ENCODE peak calls at places on chromosomes 7 and 10, in five cellular contexts. E, K, C, T and H are unnamed samples.
A peak's percentile ranks its signal among the peaks of the same experiment; 100 is the strongest.

GRCh38 chr7:97835296-97836138 is 36.7 kb downstream of the ASNS start:
- DNase-seq in K (no peak), T (peak; percentile 66), C (peak; percentile 13), E (no peak), H (peak; percentile 33)

GRCh38 chr10:117830832-117831231 is 215.9 kb downstream of the RAB11FIP2 start:
- DNase-seq in E (no peak), C (no peak), T (no peak), K (no peak), H (no peak)

GRCh38 chr10:33122014-33122788 is 164.2 kb upstream of the ITGB1 start:
- DNase-seq in E (no peak), T (no peak), K (no peak), C (no peak), H (no peak)

GRCh38 chr7:156020566-156020965 is 208.3 kb upstream of the SHH start:
- DNase-seq in E (no peak), T (no peak), K (no peak), C (no peak), H (peak; percentile 3)

GRCh38 chr7:134031835-134032617 is 95.1 kb upstream of the LRGUK start:
- DNase-seq in C (no peak), T (no peak), E (no peak), K (no peak), H (no peak)

GRCh38 chr7:133139350-133139749 is 57.5 kb upstream of the CHCHD3 start:
- DNase-seq in E (no peak), T (peak; percentile 32), K (no peak), C (no peak), H (no peak)

GRCh38 chr10:77553966-77554365 is 83.6 kb downstream of the KCNMA1 start:
- DNase-seq in K (no peak), C (no peak), E (no peak), T (no peak), H (no peak)

GRCh38 chr10:101405006-101405405 is 51.0 kb downstream of the BTRC start:
- DNase-seq in T (no peak), E (no peak), C (no peak), K (no peak), H (no peak)

GRCh38 chr7:5695037-5695708 is 86.3 kb downstream of the RNF216 start:
- DNase-seq in E (no peak), C (no peak), K (no peak), T (no peak), H (no peak)

GRCh38 chr10:121306159-121306673 is 292.0 kb downstream of the FGFR2 start:
- DNase-seq in E (no peak), K (no peak), T (no peak), C (no peak), H (no peak)

GRCh38 chr7:2576742-2577491 is 18.1 kb downstream of the IQCE start:
- DNase-seq in T (no peak), E (no peak), K (no peak), C (no peak), H (no peak)

GRCh38 chr7:37081436-37081835 is 357.1 kb upstream of the AOAH start:
- DNase-seq in E (no peak), C (no peak), T (peak; percentile 54), K (no peak), H (no peak)

GRCh38 chr10:127119901-127120300 is 76.5 kb downstream of the INSYN2A start:
- DNase-seq in C (no peak), T (no peak), K (no peak), E (no peak), H (no peak)

GRCh38 chr7:25856056-25856780 is 295.8 kb upstream of the NFE2L3 start:
- DNase-seq in T (no peak), E (no peak), K (no peak), C (no peak), H (no peak)

GRCh38 chr10:15384154-15384553 is 13.1 kb upstream of the FAM171A1 start:
- DNase-seq in T (no peak), E (no peak), K (no peak), C (no peak), H (no peak)

GRCh38 chr7:25180946-25181345 is 47.3 kb downstream of the NPVF start:
- DNase-seq in C (no peak), E (no peak), T (no peak), K (no peak), H (no peak)

GRCh38 chr7:107678110-107678753 is 17.6 kb downstream of the SLC26A4 start:
- DNase-seq in C (no peak), T (no peak), K (no peak), E (no peak), H (no peak)

GRCh38 chr10:98415710-98416077 is 712 bp upstream of the PYROXD2 start:
- DNase-seq in T (peak; percentile 14), C (no peak), K (no peak), E (no peak), H (no peak)

GRCh38 chr7:332020-332517 is 42.1 kb downstream of the FOXL3 start:
- DNase-seq in C (no peak), T (no peak), K (no peak), E (no peak), H (no peak)

GRCh38 chr7:100799037-100799896 is 28.1 kb downstream of the EPHB4 start:
- DNase-seq in C (no peak), T (peak; percentile 70), E (peak; percentile 70), K (no peak), H (peak; percentile 91)

GRCh38 chr7:151299940-151300665 is 41.5 kb upstream of the NUB1 start:
- DNase-seq in K (no peak), T (no peak), C (no peak), E (no peak), H (no peak)

GRCh38 chr7:130151591-130152269 is 53.5 kb downstream of the TMEM209 start:
- DNase-seq in C (no peak), E (no peak), T (no peak), K (no peak), H (no peak)

GRCh38 chr7:46544396-46545008 is 623.4 kb upstream of the IGFBP3 start:
- DNase-seq in T (peak; percentile 72), K (no peak), E (no peak), C (no peak), H (no peak)

GRCh38 chr7:150487625-150488024 is 27.0 kb upstream of the GIMAP7 start:
- DNase-seq in C (no peak), T (no peak), K (no peak), E (no peak), H (no peak)

GRCh38 chr10:132849546-132850031 is 63.6 kb upstream of the NKX6-2 start:
- DNase-seq in C (no peak), E (peak; percentile 35), T (no peak), K (no peak), H (no peak)

GRCh38 chr10:132847856-132848255 is 61.9 kb upstream of the NKX6-2 start:
- DNase-seq in T (no peak), E (no peak), C (no peak), K (no peak), H (no peak)

GRCh38 chr10:132848951-132849545 is 63.1 kb upstream of the NKX6-2 start:
- DNase-seq in E (peak; percentile 25), K (no peak), C (no peak), T (no peak), H (no peak)

GRCh38 chr10:132847416-132847777 is 61.5 kb upstream of the NKX6-2 start:
- DNase-seq in C (no peak), K (no peak), T (no peak), E (peak; percentile 45), H (peak; percentile 76)

GRCh38 chr10:132848306-132848705 is 62.4 kb upstream of the NKX6-2 start:
- DNase-seq in T (no peak), C (no peak), K (no peak), E (peak; percentile 50), H (peak; percentile 80)
- H3K4me3 ChIP-seq in T (no peak overlapping the region), C (no peak overlapping the region), K (no peak overlapping the region), E (no peak overlapping the region), H (no peak overlapping the region)

DNA sequence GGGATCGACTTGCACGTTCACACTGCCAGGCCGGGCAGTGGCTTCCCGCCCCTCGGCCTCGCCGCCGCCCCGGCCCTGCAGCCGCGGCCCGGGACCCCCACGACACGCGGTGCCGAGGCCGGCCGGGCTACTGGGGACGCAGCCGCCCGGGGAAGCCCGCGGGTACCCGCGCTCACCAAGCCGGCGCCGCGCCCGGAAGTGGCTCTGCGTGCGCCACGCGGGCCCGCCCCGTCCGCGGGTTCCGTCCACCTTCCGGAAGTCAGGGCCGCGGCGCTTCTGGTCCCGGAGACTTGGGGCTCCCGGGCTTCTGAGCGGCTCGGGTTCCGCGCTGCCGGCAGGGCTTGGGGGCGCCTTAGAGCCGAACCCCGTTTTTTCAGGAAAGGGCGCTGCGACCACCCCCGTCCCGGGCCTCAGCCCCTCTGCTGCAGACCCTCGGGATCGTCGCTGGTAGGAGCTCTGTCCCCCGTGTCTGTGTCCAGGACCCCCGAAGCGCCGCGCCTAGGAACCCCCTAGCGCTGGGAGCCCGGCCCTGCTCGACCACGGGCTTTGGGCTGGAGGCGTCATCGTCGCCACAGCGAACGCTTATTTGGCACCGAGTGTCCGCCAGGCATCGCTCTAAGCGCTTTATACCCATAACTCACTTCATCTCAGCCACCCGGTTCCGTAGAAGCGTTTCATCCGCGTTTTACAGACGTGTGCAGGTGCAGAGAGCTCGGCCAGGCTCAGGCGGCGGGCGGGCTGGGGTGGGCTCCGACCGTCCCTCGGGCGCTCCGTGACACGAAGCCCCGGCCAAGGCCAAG is at the start of gene PSMG3:
- DNase-seq in K (peak; percentile 47), C (peak; percentile 65), E (peak; percentile 90), T (peak; percentile 78), H (peak; percentile 85)
- TF ChIP-seq CTCF in K (peak; percentile 40), C (peak; percentile 35), E (peak; percentile 37), T (peak; percentile 33), H (no peak)

GRCh38 chr7:126819197-126819484 is 433.6 kb downstream of the GRM8 start:
- DNase-seq in K (no peak), C (no peak), T (no peak), E (no peak), H (no peak)
- H3K4me3 ChIP-seq in K (no peak overlapping the region), C (no peak overlapping the region), T (no peak overlapping the region), E (no peak overlapping the region), H (no peak overlapping the region)

GRCh38 chr10:133356549-133356948 is 1.3 kb downstream of the FUOM start:
- DNase-seq in K (no peak), T (no peak), C (no peak), E (no peak), H (no peak)

GRCh38 chr10:133358162-133358919 is 522 bp upstream of the FUOM start:
- DNase-seq in K (no peak), T (no peak), C (no peak), E (no peak), H (no peak)

GRCh38 chr10:133358920-133359300 is 1.1 kb upstream of the FUOM start:
- DNase-seq in E (no peak), T (no peak), C (no peak), K (no peak), H (no peak)

GRCh38 chr10:133356953-133357292 is 896 bp downstream of the FUOM start:
- DNase-seq in E (no peak), C (no peak), K (no peak), T (no peak), H (no peak)

DNA sequence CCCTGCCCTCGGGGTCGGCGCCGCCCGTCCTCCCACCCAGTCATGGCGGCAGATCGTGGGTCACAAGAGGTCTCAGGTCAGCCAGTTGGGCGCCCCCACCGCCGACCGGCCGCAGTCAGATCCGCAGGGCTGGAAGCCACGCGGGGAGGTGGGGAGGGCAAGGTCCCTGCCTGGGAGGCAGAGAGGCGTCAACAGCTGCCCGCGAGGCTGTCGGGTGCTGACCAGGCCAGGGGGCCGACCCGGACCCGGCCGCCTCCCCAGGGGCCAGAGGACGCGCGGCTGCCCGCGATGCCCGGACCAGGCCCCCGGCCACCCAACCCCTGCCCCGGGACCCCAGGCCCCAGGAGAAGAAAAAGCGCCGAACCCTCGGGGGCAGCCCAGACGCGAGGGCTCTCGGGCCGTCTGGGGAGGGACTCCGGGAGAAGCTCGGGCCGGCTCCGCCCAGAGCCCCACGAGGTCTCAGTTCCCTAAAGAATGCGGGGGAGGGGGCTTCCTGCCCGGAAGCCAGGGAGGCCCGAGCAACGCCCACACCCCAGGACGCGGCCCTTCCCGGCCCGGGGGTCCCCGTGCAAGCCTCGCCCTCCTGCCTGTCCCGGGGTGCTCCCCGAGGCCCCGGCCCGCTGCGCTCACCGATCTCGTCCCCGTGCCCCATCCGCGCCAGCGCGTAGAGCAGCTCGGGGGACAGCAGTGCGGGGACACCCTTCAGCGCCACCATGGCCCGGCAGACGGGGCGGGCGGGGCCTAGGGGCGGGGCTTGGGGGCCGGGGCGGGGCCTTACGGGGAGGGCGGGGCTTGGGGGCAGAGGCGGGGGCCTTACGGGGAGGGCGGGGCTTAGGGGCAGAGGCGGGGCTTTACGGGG is at the start of gene FUOM:
- DNase-seq in C (no peak), T (peak; percentile 52), K (no peak), E (no peak), H (no peak)
- TF ChIP-seq CTCF in C (no peak), T (no peak), K (no peak), E (no peak), H (no peak)